ENCODE peak calls at places on chromosomes 7 and 10, in four cellular contexts. One of them, this sample, is unnamed.

GRCh38 chr10:32153931-32154330 is 97.7 kb upstream of the KIF5B start:
- DNase-seq in neuronal stem cell: no peak
- DNase-seq in H9: no peak
- DNase-seq in mesendoderm: no peak
- DNase-seq in this sample: no peak

GRCh38 chr7:101121996-101122932 is 4.6 kb upstream of the SERPINE1 start:
- DNase-seq in neuronal stem cell: no peak
- DNase-seq in H9: peak
- DNase-seq in mesendoderm: peak
- DNase-seq in this sample: peak

GRCh38 chr10:35041502-35041879 is 48.6 kb downstream of the CUL2 start:
- DNase-seq in neuronal stem cell: no peak
- DNase-seq in H9: no peak
- DNase-seq in mesendoderm: no peak
- DNase-seq in this sample: no peak

GRCh38 chr10:112247791-112248190 is 35.4 kb upstream of the TECTB start:
- DNase-seq in neuronal stem cell: no peak
- DNase-seq in H9: no peak
- DNase-seq in mesendoderm: no peak
- DNase-seq in this sample: no peak

GRCh38 chr10:86177483-86178155 is 189.0 kb downstream of the GRID1 start:
- DNase-seq in neuronal stem cell: no peak
- DNase-seq in H9: no peak
- DNase-seq in mesendoderm: no peak
- DNase-seq in this sample: no peak

GRCh38 chr10:66257801-66258200 is 668.0 kb upstream of the LRRTM3 start:
- DNase-seq in neuronal stem cell: no peak
- DNase-seq in H9: no peak
- DNase-seq in mesendoderm: no peak
- DNase-seq in this sample: no peak

GRCh38 chr10:123655763-123656162 is 10.4 kb upstream of the GPR26 start:
- DNase-seq in neuronal stem cell: no peak
- DNase-seq in H9: peak
- DNase-seq in mesendoderm: peak
- DNase-seq in this sample: no peak

GRCh38 chr10:74754397-74754796 is 72.0 kb upstream of the KAT6B start:
- DNase-seq in neuronal stem cell: no peak
- DNase-seq in H9: peak
- DNase-seq in mesendoderm: no peak
- DNase-seq in this sample: peak

GRCh38 chr7:21884496-21884895 is 61.2 kb downstream of the CDCA7L start:
- DNase-seq in neuronal stem cell: no peak
- DNase-seq in H9: no peak
- DNase-seq in mesendoderm: no peak
- DNase-seq in this sample: no peak

GRCh38 chr7:141944811-141945210 is 2.0 kb downstream of the CLEC5A start:
- DNase-seq in neuronal stem cell: no peak
- DNase-seq in H9: no peak
- DNase-seq in mesendoderm: no peak
- DNase-seq in this sample: no peak

GRCh38 chr7:112421666-112422486 is 28.4 kb upstream of the IFRD1 start:
- DNase-seq in neuronal stem cell: no peak
- DNase-seq in H9: peak
- DNase-seq in mesendoderm: peak
- DNase-seq in this sample: no peak

GRCh38 chr7:24494832-24495231 is 78.4 kb upstream of the PALS2 start:
- DNase-seq in neuronal stem cell: no peak
- DNase-seq in H9: no peak
- DNase-seq in mesendoderm: peak
- DNase-seq in this sample: no peak
- H2AK5ac ChIP-seq in neuronal stem cell: no peak
- H2AK5ac ChIP-seq in H9: no peak
- H2AK5ac ChIP-seq in mesendoderm: no peak
- H2AK5ac ChIP-seq in this sample: no peak

GRCh38 chr7:43679210-43680068 is 49.9 kb downstream of the COA1 start:
- DNase-seq in neuronal stem cell: no peak
- DNase-seq in H9: no peak
- DNase-seq in mesendoderm: no peak
- DNase-seq in this sample: no peak

GRCh38 chr7:43671520-43671919 is 57.8 kb downstream of the COA1 start:
- DNase-seq in neuronal stem cell: no peak
- DNase-seq in H9: no peak
- DNase-seq in mesendoderm: no peak
- DNase-seq in this sample: no peak

GRCh38 chr7:43678315-43678714 is 51.0 kb downstream of the COA1 start:
- DNase-seq in neuronal stem cell: no peak
- DNase-seq in H9: no peak
- DNase-seq in mesendoderm: no peak
- DNase-seq in this sample: no peak

GRCh38 chr7:43677864-43678263 is 51.5 kb downstream of the COA1 start:
- DNase-seq in neuronal stem cell: no peak
- DNase-seq in H9: no peak
- DNase-seq in mesendoderm: no peak
- DNase-seq in this sample: no peak

DNA sequence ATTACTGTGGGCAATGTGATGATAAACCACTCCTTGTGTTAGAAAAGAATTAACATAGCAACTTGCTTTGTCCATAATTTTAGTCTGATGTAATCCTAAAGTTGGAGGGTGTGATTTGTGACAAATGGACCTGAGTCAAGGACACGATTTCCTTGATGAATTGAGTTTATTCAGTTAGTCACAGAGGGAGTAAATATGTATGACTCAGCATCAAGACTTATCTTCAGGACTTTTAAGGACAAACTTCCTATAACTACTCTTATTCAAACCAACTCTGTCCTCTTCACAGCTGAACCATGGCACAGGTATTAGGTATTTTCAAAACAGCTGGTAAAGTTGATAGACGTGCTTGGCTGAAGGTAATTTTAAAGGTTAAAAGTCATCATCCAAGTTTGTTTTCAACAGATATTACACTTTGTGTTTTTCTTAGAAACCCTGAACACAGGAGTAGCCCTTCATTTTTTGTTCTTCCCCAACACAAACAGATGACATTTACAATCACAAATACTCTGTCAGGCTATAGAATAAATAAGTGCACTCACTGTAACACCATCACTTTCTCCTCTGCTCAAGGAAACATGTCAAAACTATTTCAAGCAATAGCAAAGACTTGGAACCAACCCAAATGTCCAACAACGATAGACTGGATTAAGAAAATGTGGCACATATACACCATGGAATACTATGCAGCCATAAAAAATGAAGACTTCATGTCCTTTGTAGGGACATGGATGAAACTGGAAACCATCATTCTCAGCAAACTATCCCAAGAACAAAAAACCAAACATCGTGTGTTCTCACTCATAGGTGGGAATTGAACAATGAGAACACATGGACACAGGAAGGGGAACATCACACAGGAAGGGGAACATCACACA is 54.5 kb downstream of the COA1 start:
- DNase-seq in neuronal stem cell: no peak
- DNase-seq in H9: no peak
- DNase-seq in mesendoderm: no peak
- DNase-seq in this sample: peak
- H2AK5ac ChIP-seq in neuronal stem cell: no peak
- H2AK5ac ChIP-seq in H9: no peak
- H2AK5ac ChIP-seq in mesendoderm: no peak
- H2AK5ac ChIP-seq in this sample: no peak

GRCh38 chr10:28533315-28533564 is 322 bp downstream of the WAC start:
- DNase-seq in neuronal stem cell: no peak
- DNase-seq in H9: no peak
- DNase-seq in mesendoderm: no peak
- DNase-seq in this sample: no peak

GRCh38 chr10:28532223-28532508 is 752 bp upstream of the WAC start:
- DNase-seq in neuronal stem cell: no peak
- DNase-seq in H9: no peak
- DNase-seq in mesendoderm: peak
- DNase-seq in this sample: no peak

GRCh38 chr10:28535846-28536245 is 2.9 kb downstream of the WAC start:
- DNase-seq in neuronal stem cell: no peak
- DNase-seq in H9: no peak
- DNase-seq in mesendoderm: no peak
- DNase-seq in this sample: no peak

GRCh38 chr10:28532509-28533314 is at the start of gene WAC:
- DNase-seq in neuronal stem cell: peak
- DNase-seq in H9: peak
- DNase-seq in mesendoderm: peak
- DNase-seq in this sample: peak

GRCh38 chr10:28533571-28534304 is 820 bp downstream of the WAC start:
- DNase-seq in neuronal stem cell: peak
- DNase-seq in H9: peak
- DNase-seq in mesendoderm: peak
- DNase-seq in this sample: peak
- H2AK5ac ChIP-seq in neuronal stem cell: peak
- H2AK5ac ChIP-seq in H9: no peak
- H2AK5ac ChIP-seq in mesendoderm: no peak
- H2AK5ac ChIP-seq in this sample: peak

GRCh38 chr10:78761241-78761825 is 307.4 kb upstream of the ZMIZ1 start:
- DNase-seq in neuronal stem cell: no peak
- DNase-seq in H9: no peak
- DNase-seq in mesendoderm: no peak
- DNase-seq in this sample: no peak

GRCh38 chr10:78758176-78758575 is 310.6 kb upstream of the ZMIZ1 start:
- DNase-seq in neuronal stem cell: no peak
- DNase-seq in H9: no peak
- DNase-seq in mesendoderm: no peak
- DNase-seq in this sample: no peak

GRCh38 chr10:78759448-78760120 is 309.2 kb upstream of the ZMIZ1 start:
- DNase-seq in neuronal stem cell: no peak
- DNase-seq in H9: no peak
- DNase-seq in mesendoderm: no peak
- DNase-seq in this sample: no peak

GRCh38 chr10:78763217-78763616 is 305.5 kb upstream of the ZMIZ1 start:
- DNase-seq in neuronal stem cell: no peak
- DNase-seq in H9: no peak
- DNase-seq in mesendoderm: no peak
- DNase-seq in this sample: no peak

GRCh38 chr10:78760463-78761240 is 308.1 kb upstream of the ZMIZ1 start:
- DNase-seq in neuronal stem cell: no peak
- DNase-seq in H9: no peak
- DNase-seq in mesendoderm: no peak
- DNase-seq in this sample: no peak
- H2AK5ac ChIP-seq in neuronal stem cell: peak
- H2AK5ac ChIP-seq in H9: no peak
- H2AK5ac ChIP-seq in mesendoderm: no peak
- H2AK5ac ChIP-seq in this sample: peak

GRCh38 chr10:3263082-3263481 is 90.5 kb upstream of the PITRM1 start:
- DNase-seq in neuronal stem cell: no peak
- DNase-seq in H9: no peak
- DNase-seq in mesendoderm: no peak
- DNase-seq in this sample: no peak
- H2AK5ac ChIP-seq in neuronal stem cell: no peak
- H2AK5ac ChIP-seq in H9: no peak
- H2AK5ac ChIP-seq in mesendoderm: no peak
- H2AK5ac ChIP-seq in this sample: no peak

GRCh38 chr10:44706745-44707144 is 204.4 kb upstream of the TMEM72 start:
- DNase-seq in neuronal stem cell: no peak
- DNase-seq in H9: no peak
- DNase-seq in mesendoderm: no peak
- DNase-seq in this sample: peak
- H2AK5ac ChIP-seq in neuronal stem cell: no peak
- H2AK5ac ChIP-seq in H9: no peak
- H2AK5ac ChIP-seq in mesendoderm: no peak
- H2AK5ac ChIP-seq in this sample: peak

GRCh38 chr10:102504976-102505300 is 1.2 kb downstream of the SUFU start:
- DNase-seq in neuronal stem cell: no peak
- DNase-seq in H9: no peak
- DNase-seq in mesendoderm: no peak
- DNase-seq in this sample: no peak

GRCh38 chr10:102503264-102504178 is at the start of gene SUFU:
- DNase-seq in neuronal stem cell: peak
- DNase-seq in H9: peak
- DNase-seq in mesendoderm: peak
- DNase-seq in this sample: peak

GRCh38 chr10:102502337-102503151 is at the start of gene ACTR1A:
- DNase-seq in neuronal stem cell: peak
- DNase-seq in H9: peak
- DNase-seq in mesendoderm: peak
- DNase-seq in this sample: peak

GRCh38 chr10:102505462-102506115 is 1.8 kb downstream of the SUFU start:
- DNase-seq in neuronal stem cell: no peak
- DNase-seq in H9: no peak
- DNase-seq in mesendoderm: no peak
- DNase-seq in this sample: no peak

GRCh38 chr10:102504179-102504975 is 605 bp downstream of the SUFU start:
- DNase-seq in neuronal stem cell: peak
- DNase-seq in H9: peak
- DNase-seq in mesendoderm: peak
- DNase-seq in this sample: peak
- H2AK5ac ChIP-seq in neuronal stem cell: no peak
- H2AK5ac ChIP-seq in H9: no peak
- H2AK5ac ChIP-seq in mesendoderm: no peak
- H2AK5ac ChIP-seq in this sample: peak

GRCh38 chr7:5183899-5184298 is 6.1 kb upstream of the WIPI2 start:
- DNase-seq in neuronal stem cell: no peak
- DNase-seq in H9: no peak
- DNase-seq in mesendoderm: no peak
- DNase-seq in this sample: no peak

GRCh38 chr7:5183155-5183554 is 6.9 kb upstream of the WIPI2 start:
- DNase-seq in neuronal stem cell: no peak
- DNase-seq in H9: no peak
- DNase-seq in mesendoderm: no peak
- DNase-seq in this sample: no peak

GRCh38 chr7:5187605-5188004 is 2.4 kb upstream of the WIPI2 start:
- DNase-seq in neuronal stem cell: no peak
- DNase-seq in H9: no peak
- DNase-seq in mesendoderm: no peak
- DNase-seq in this sample: no peak
- H2AK5ac ChIP-seq in neuronal stem cell: no peak
- H2AK5ac ChIP-seq in H9: no peak
- H2AK5ac ChIP-seq in mesendoderm: no peak
- H2AK5ac ChIP-seq in this sample: no peak

GRCh38 chr7:33719059-33719581 is 186.2 kb upstream of the BMPER start:
- DNase-seq in neuronal stem cell: no peak
- DNase-seq in H9: no peak
- DNase-seq in mesendoderm: no peak
- DNase-seq in this sample: peak

GRCh38 chr7:33714208-33714607 is 191.1 kb upstream of the BMPER start:
- DNase-seq in neuronal stem cell: no peak
- DNase-seq in H9: no peak
- DNase-seq in mesendoderm: no peak
- DNase-seq in this sample: no peak

GRCh38 chr7:33720139-33720538 is 185.2 kb upstream of the BMPER start:
- DNase-seq in neuronal stem cell: no peak
- DNase-seq in H9: no peak
- DNase-seq in mesendoderm: no peak
- DNase-seq in this sample: no peak

GRCh38 chr7:33720870-33721269 is 184.5 kb upstream of the BMPER start:
- DNase-seq in neuronal stem cell: no peak
- DNase-seq in H9: no peak
- DNase-seq in mesendoderm: no peak
- DNase-seq in this sample: no peak

GRCh38 chr7:33716581-33717477 is 188.5 kb upstream of the BMPER start:
- DNase-seq in neuronal stem cell: peak
- DNase-seq in H9: no peak
- DNase-seq in mesendoderm: peak
- DNase-seq in this sample: peak
- H2AK5ac ChIP-seq in neuronal stem cell: no peak
- H2AK5ac ChIP-seq in H9: no peak
- H2AK5ac ChIP-seq in mesendoderm: peak
- H2AK5ac ChIP-seq in this sample: peak